ENCODE peak calls at places on chromosomes 4 and X, in five cellular contexts. S is stimulated activated CD4-positive, alpha-beta T cell treated with anti-CD3 and anti-CD28 coated beads, TNF-alpha, amount 100 ng/mL, for 24 hours; G is activated CD4-positive, alpha-beta T cell treated with anti-CD3 and anti-CD28 coated beads for 24 hours; I is neural crest cell; X is HT1080. T is an unnamed sample.

GRCh38 chrX:21840199-21840557 is 761 bp downstream of the MBTPS2 start:
- DNase-seq in I (no peak), X (peak; percentile 1), S (no peak), G (no peak), T (peak; percentile 27)

GRCh38 chr4:146943691-146944375 is 1.8 kb downstream of the TTC29 start:
- DNase-seq in X (no peak), I (no peak), G (no peak), S (no peak), T (no peak)

GRCh38 chr4:108033348-108033747 is 43.7 kb downstream of the HADH start:
- DNase-seq in I (no peak), G (no peak), S (no peak), X (no peak), T (no peak)

GRCh38 chrX:154799554-154800348 is 5.5 kb downstream of the MPP1 start:
- DNase-seq in S (no peak), X (no peak), G (no peak), I (peak; percentile 12), T (peak; percentile 32)

GRCh38 chr4:119050501-119051090 is 85.0 kb upstream of the MYOZ2 start:
- DNase-seq in X (no peak), I (no peak), S (no peak), G (no peak), T (no peak)

GRCh38 chr4:120685756-120686278 is 236.7 kb downstream of the PRDM5 start:
- DNase-seq in G (no peak), I (no peak), S (no peak), X (no peak), T (no peak)

GRCh38 chr4:141328550-141329173 is 108.0 kb downstream of the ZNF330 start:
- DNase-seq in G (no peak), S (no peak), I (no peak), X (no peak), T (no peak)

GRCh38 chr4:141246683-141247429 is 26.2 kb downstream of the ZNF330 start:
- DNase-seq in X (no peak), S (no peak), I (no peak), G (no peak), T (no peak)

GRCh38 chr4:183987987-183988392 is 82.9 kb downstream of the STOX2 start:
- DNase-seq in X (peak; percentile 77), G (no peak), S (no peak), I (peak; percentile 53), T (no peak)

GRCh38 chr4:680931-681645 is 6.7 kb downstream of the MYL5 start:
- DNase-seq in G (no peak), S (no peak), X (peak; percentile 33), I (peak; percentile 52), T (peak; percentile 74)

GRCh38 chr4:72295966-72296557 is 264.3 kb downstream of the NPFFR2 start:
- DNase-seq in X (peak; percentile 56), I (no peak), G (no peak), S (no peak), T (peak; percentile 32)

GRCh38 chr4:29037501-29037900 is 1682.7 kb upstream of the PCDH7 start:
- DNase-seq in S (no peak), I (no peak), X (no peak), G (no peak), T (no peak)

GRCh38 chrX:79336869-79337815 is 30.0 kb downstream of the ITM2A start:
- DNase-seq in I (no peak), S (no peak), X (no peak), G (no peak), T (peak; percentile 1)

GRCh38 chr4:140158234-140159030 is 4.4 kb upstream of the MAML3 start:
- DNase-seq in X (no peak), I (no peak), S (no peak), G (no peak), T (no peak)

GRCh38 chrX:51893931-51894696 is 691 bp downstream of the MAGED1 start:
- DNase-seq in X (no peak), G (no peak), S (no peak), I (peak; percentile 21), T (peak; percentile 16)

GRCh38 chrX:63713510-63713909 is 71.5 kb downstream of the ARHGEF9 start:
- DNase-seq in S (no peak), X (no peak), I (no peak), G (no peak), T (no peak)

GRCh38 chrX:150649096-150649870 is 43.9 kb upstream of the MTMR1 start:
- DNase-seq in I (no peak), S (no peak), G (no peak), X (no peak), T (no peak)

GRCh38 chr4:101584306-101584705 is 206.2 kb upstream of the BANK1 start:
- DNase-seq in S (no peak), I (no peak), G (no peak), X (no peak), T (no peak)

GRCh38 chr4:128225148-128225547 is 62.5 kb downstream of the PGRMC2 start:
- DNase-seq in I (no peak), G (no peak), S (no peak), X (no peak), T (no peak)

GRCh38 chr4:89868999-89869589 is 25.6 kb upstream of the MMRN1 start:
- DNase-seq in X (no peak), S (no peak), I (no peak), G (no peak), T (peak; percentile 15)

GRCh38 chr4:72408568-72408967 is 160.5 kb downstream of the ADAMTS3 start:
- DNase-seq in S (no peak), I (no peak), G (no peak), X (no peak), T (no peak)

T was measured in erythroblast.